ENCODE peak calls at places on chromosomes 3 and 15, in nine cellular contexts. T is hepatic stellate cell; Q is head of caudate nucleus; Y is endodermal cell; S is nephron progenitor cell; W is fibroblast of the conjunctiva; V is esophagus muscularis mucosa; C is activated effector memory CD4-positive, alpha-beta T cell treated with anti-CD3 and anti-CD28 coated beads, Interleukin-2, amount 50 U/mL, for 16 hours; F is IMR-90. U is an unnamed sample.

GRCh38 chr3:29693863-29694262 is 413.0 kb downstream of the RBMS3 start:
- DNase-seq in T (peak; percentile 49), Q (no peak), Y (peak; percentile 70), S (peak; percentile 20), W (peak; percentile 75), V (no peak), C (no peak), F (peak; percentile 87), U (peak; percentile 79)

GRCh38 chr15:71974211-71974610 is 143.7 kb downstream of the MYO9A start:
- DNase-seq in T (no peak), Q (no peak), Y (no peak), S (no peak), W (no peak), V (no peak), C (no peak), F (no peak), U (no peak)

GRCh38 chr15:67548862-67549651 is 6.6 kb downstream of the MAP2K5 start:
- DNase-seq in T (no peak), Q (peak; percentile 31), Y (peak; percentile 90), S (peak; percentile 44), W (no peak), V (no peak), C (no peak), F (no peak), U (peak; percentile 70)

GRCh38 chr3:197417451-197417850 is 119.0 kb upstream of the DLG1 start:
- DNase-seq in T (no peak), Q (no peak), Y (peak; percentile 81), S (no peak), W (no peak), V (no peak), C (no peak), F (peak; percentile 60), U (peak; percentile 67)

GRCh38 chr3:50157821-50158556 is 2.9 kb downstream of the SEMA3F start:
- DNase-seq in T (no peak), Q (no peak), Y (no peak), S (no peak), W (no peak), V (no peak), C (no peak), F (peak; percentile 44), U (peak; percentile 47)

GRCh38 chr15:38205502-38206235 is 47.0 kb upstream of the SPRED1 start:
- DNase-seq in T (no peak), Q (no peak), Y (no peak), S (no peak), W (no peak), V (no peak), C (no peak), F (no peak), U (no peak)

GRCh38 chr3:69197922-69198540 is 75.6 kb upstream of the LMOD3 start:
- DNase-seq in T (no peak), Q (no peak), Y (no peak), S (no peak), W (no peak), V (no peak), C (peak; percentile 84), F (no peak), U (no peak)

GRCh38 chr3:152255290-152255689 is 13.4 kb upstream of the MBNL1 start:
- DNase-seq in T (no peak), Q (no peak), Y (no peak), S (no peak), W (no peak), V (no peak), C (no peak), F (no peak), U (no peak)

GRCh38 chr3:141429371-141430035 is 57.3 kb upstream of the RASA2 start:
- DNase-seq in T (no peak), Q (no peak), Y (peak; percentile 41), S (no peak), W (no peak), V (no peak), C (no peak), F (no peak), U (no peak)

GRCh38 chr3:152773633-152774032 is 61.3 kb upstream of the P2RY1 start:
- DNase-seq in T (no peak), Q (no peak), Y (no peak), S (no peak), W (no peak), V (no peak), C (no peak), F (no peak), U (no peak)

GRCh38 chr3:73404450-73404849 is 220.3 kb downstream of the PDZRN3 start:
- DNase-seq in T (no peak), Q (no peak), Y (no peak), S (no peak), W (no peak), V (no peak), C (no peak), F (no peak), U (no peak)

GRCh38 chr15:67505675-67506572 is 15.0 kb upstream of the C15orf61 start:
- DNase-seq in T (no peak), Q (no peak), Y (no peak), S (no peak), W (no peak), V (no peak), C (no peak), F (no peak), U (no peak)

GRCh38 chr3:14124223-14124614 is 451 bp downstream of the CHCHD4 start:
- DNase-seq in T (no peak), Q (peak; percentile 63), Y (peak; percentile 80), S (peak; percentile 51), W (no peak), V (peak; percentile 93), C (peak; percentile 86), F (no peak), U (peak; percentile 58)

GRCh38 chr3:157746391-157746790 is 243.2 kb upstream of the VEPH1 start:
- DNase-seq in T (no peak), Q (no peak), Y (no peak), S (no peak), W (no peak), V (no peak), C (no peak), F (no peak), U (peak; percentile 49)

GRCh38 chr15:81893182-81893833 is 152.5 kb downstream of the MEX3B start:
- DNase-seq in T (no peak), Q (no peak), Y (no peak), S (no peak), W (no peak), V (no peak), C (no peak), F (no peak), U (no peak)

GRCh38 chr3:29759021-29759359 is 478.1 kb downstream of the RBMS3 start:
- DNase-seq in T (no peak), Q (no peak), Y (no peak), S (no peak), W (peak; percentile 52), V (no peak), C (no peak), F (peak; percentile 80), U (peak; percentile 86)

GRCh38 chr15:85764649-85765277 is 30.0 kb downstream of the KLHL25 start:
- DNase-seq in T (peak; percentile 90), Q (no peak), Y (no peak), S (no peak), W (peak; percentile 40), V (no peak), C (no peak), F (peak; percentile 25), U (peak; percentile 78)

GRCh38 chr15:35697549-35698299 is 151.8 kb upstream of the DPH6 start:
- DNase-seq in T (no peak), Q (no peak), Y (peak; percentile 58), S (no peak), W (no peak), V (no peak), C (no peak), F (peak; percentile 82), U (peak; percentile 35)

GRCh38 chr15:80031841-80032240 is 27.6 kb upstream of the ZFAND6 start:
- DNase-seq in T (no peak), Q (no peak), Y (no peak), S (no peak), W (no peak), V (no peak), C (no peak), F (no peak), U (peak; percentile 27)

GRCh38 chr15:57726411-57726810 is 19.9 kb downstream of the POLR2M start:
- DNase-seq in T (no peak), Q (no peak), Y (no peak), S (no peak), W (no peak), V (no peak), C (no peak), F (peak; percentile 53), U (peak; percentile 56)

GRCh38 chr15:67149859-67150824 is 84.7 kb downstream of the SMAD3 start:
- DNase-seq in T (peak; percentile 85), Q (no peak), Y (peak; percentile 91), S (peak; percentile 51), W (peak; percentile 70), V (no peak), C (peak; percentile 79), F (peak; percentile 99), U (peak; percentile 99)

GRCh38 chr3:32147935-32148334 is 41.5 kb downstream of the GPD1L start:
- DNase-seq in T (no peak), Q (no peak), Y (peak; percentile 51), S (no peak), W (no peak), V (no peak), C (no peak), F (no peak), U (no peak)

GRCh38 chr15:101651753-101652097 is 456 bp downstream of the TM2D3 start:
- DNase-seq in T (no peak), Q (no peak), Y (no peak), S (no peak), W (no peak), V (no peak), C (no peak), F (no peak), U (no peak)